ENCODE peak calls at places on chromosomes 1 and 21, in five cellular contexts. C is HEK293T, I is GM12878, P is WTC11, M is HCT116. X is an unnamed sample.

GRCh38 chr1:153478692-153479618 is 18.5 kb upstream of the S100A7 start:
- DNase-seq in I (no peak), M (no peak), P (no peak), C (no peak), X (peak; percentile 16)

GRCh38 chr1:27392778-27393635 is 585 bp downstream of the GPR3 start:
- DNase-seq in M (no peak), I (no peak), C (peak; percentile 27), P (no peak), X (no peak)

GRCh38 chr1:206872139-206872538 is 6.7 kb downstream of the IL20 start:
- DNase-seq in C (no peak), I (no peak), M (no peak), P (no peak), X (no peak)

GRCh38 chr21:42149656-42150457 is 69.1 kb upstream of the ABCG1 start:
- DNase-seq in M (no peak), P (no peak), I (no peak), C (no peak), X (no peak)

GRCh38 chr1:83632906-83633305 is 366.0 kb downstream of the TTLL7 start:
- DNase-seq in I (no peak), P (no peak), C (no peak), M (no peak), X (no peak)

GRCh38 chr21:46005481-46005881 is 23.9 kb downstream of the COL6A1 start:
- DNase-seq in P (no peak), I (no peak), M (no peak), C (no peak), X (no peak)

GRCh38 chr1:22121421-22121911 is 21.4 kb downstream of the WNT4 start:
- DNase-seq in M (no peak), P (no peak), I (no peak), C (no peak), X (no peak)

GRCh38 chr1:24898152-24898908 is 31.7 kb downstream of the RUNX3 start:
- DNase-seq in M (peak; percentile 10), I (no peak), P (peak; percentile 79), C (peak; percentile 76), X (no peak)

GRCh38 chr1:202112864-202113689 is 9.6 kb upstream of the GPR37L1 start:
- DNase-seq in C (no peak), P (no peak), M (no peak), I (no peak), X (no peak)

GRCh38 chr1:14010431-14010830 is 310.4 kb downstream of the PRDM2 start:
- DNase-seq in M (no peak), C (no peak), P (no peak), I (no peak), X (no peak)

GRCh38 chr21:36994501-36995189 is 11.9 kb upstream of the RIPPLY3 start:
- DNase-seq in P (peak; percentile 71), M (no peak), I (no peak), C (no peak), X (no peak)

GRCh38 chr1:64471724-64472276 is 1.9 kb downstream of the CACHD1 start:
- DNase-seq in I (no peak), C (peak; percentile 59), M (no peak), P (no peak), X (no peak)

GRCh38 chr1:182301026-182301436 is 90.6 kb downstream of the GLUL start:
- DNase-seq in P (no peak), C (no peak), I (no peak), M (no peak), X (no peak)

GRCh38 chr1:235952950-235953615 is 86.4 kb upstream of the LYST start:
- DNase-seq in C (no peak), P (no peak), M (no peak), I (peak; percentile 59), X (no peak)

GRCh38 chr21:46229133-46229922 is 754 bp upstream of the LSS start:
- DNase-seq in M (no peak), I (no peak), P (no peak), C (peak; percentile 60), X (peak; percentile 37)

GRCh38 chr1:204350857-204351573 is 8.7 kb downstream of the PLEKHA6 start:
- DNase-seq in C (no peak), M (no peak), P (peak; percentile 94), I (no peak), X (no peak)

GRCh38 chr1:109293026-109293425 is 10.1 kb upstream of the PSRC1 start:
- DNase-seq in C (no peak), P (no peak), I (no peak), M (no peak), X (no peak)

GRCh38 chr21:44694776-44695175 is 2.2 kb upstream of the KRTAP10-12 start:
- DNase-seq in M (no peak), I (no peak), C (no peak), P (no peak), X (no peak)

GRCh38 chr1:84892657-84893618 is at the start of gene LPAR3:
- DNase-seq in M (peak; percentile 71), C (peak; percentile 87), I (no peak), P (peak; percentile 82), X (no peak)

GRCh38 chr21:38293765-38294164 is 37.0 kb downstream of the KCNJ15 start:
- DNase-seq in I (no peak), M (no peak), P (no peak), C (no peak), X (peak; percentile 20)

GRCh38 chr21:45432575-45433255 is 27.8 kb downstream of the COL18A1 start:
- DNase-seq in I (no peak), C (no peak), M (no peak), P (no peak), X (peak; percentile 79)

GRCh38 chr1:24202556-24202955 is 15.5 kb upstream of the IFNLR1 start:
- DNase-seq in P (no peak), C (no peak), M (no peak), I (no peak), X (no peak)

GRCh38 chr1:31785947-31786290 is 21.8 kb upstream of the ADGRB2 start:
- DNase-seq in C (no peak), P (peak; percentile 3), I (no peak), M (no peak), X (no peak)

GRCh38 chr1:225655509-225656258 is 2.8 kb upstream of the ENAH start:
- DNase-seq in M (peak; percentile 88), P (no peak), C (no peak), I (no peak), X (peak; percentile 60)

GRCh38 chr1:232873931-232874330 is 68.7 kb downstream of the MAP10 start:
- DNase-seq in I (no peak), C (no peak), M (no peak), P (no peak), X (no peak)

GRCh38 chr1:59329412-59330053 is 32.6 kb downstream of the FGGY start:
- DNase-seq in C (no peak), M (no peak), I (no peak), P (no peak), X (no peak)

GRCh38 chr1:38006008-38006828 is 904 bp upstream of the FHL3 start:
- DNase-seq in P (no peak), C (no peak), I (no peak), M (no peak), X (no peak)

GRCh38 chr1:153754266-153754665 is 20.9 kb upstream of the SLC27A3 start:
- DNase-seq in P (no peak), M (no peak), C (no peak), I (no peak), X (no peak)

GRCh38 chr1:232443372-232443771 is 186.6 kb downstream of the SIPA1L2 start:
- DNase-seq in P (no peak), C (no peak), M (no peak), I (no peak), X (no peak)

GRCh38 chr1:32200226-32201010 is at the start of gene CCDC28B:
- DNase-seq in C (peak; percentile 75), I (peak; percentile 34), M (no peak), P (peak; percentile 71), X (no peak)

GRCh38 chr1:160618763-160619274 is 28.0 kb downstream of the SLAMF1 start:
- DNase-seq in I (no peak), C (peak; percentile 44), M (peak; percentile 23), P (no peak), X (no peak)

GRCh38 chr1:8541961-8542521 is 224.1 kb downstream of the SLC45A1 start:
- DNase-seq in P (no peak), C (no peak), I (no peak), M (no peak), X (no peak)

GRCh38 chr1:8543965-8544364 is 226.1 kb downstream of the SLC45A1 start:
- DNase-seq in I (no peak), M (no peak), C (no peak), P (no peak), X (no peak)

GRCh38 chr1:8545078-8545477 is 227.2 kb downstream of the SLC45A1 start:
- DNase-seq in M (no peak), P (no peak), C (no peak), I (no peak), X (no peak)

GRCh38 chr1:8547791-8548190 is 229.9 kb downstream of the SLC45A1 start:
- DNase-seq in I (no peak), P (no peak), C (no peak), M (no peak), X (no peak)

GRCh38 chr1:8544644-8545043 is 226.7 kb downstream of the SLC45A1 start:
- DNase-seq in I (no peak), P (no peak), M (no peak), C (no peak), X (no peak)
- TF ChIP-seq SP1 in I (no peak), P (no peak), M (no peak), C (no peak), X (no peak)

GRCh38 chr1:39850606-39851216 is 32.6 kb downstream of the TRIT1 start:
- DNase-seq in I (no peak), P (no peak), C (no peak), M (no peak), X (no peak)
- TF ChIP-seq SP1 in I (no peak), P (no peak), C (no peak), M (no peak), X (no peak)

DNA sequence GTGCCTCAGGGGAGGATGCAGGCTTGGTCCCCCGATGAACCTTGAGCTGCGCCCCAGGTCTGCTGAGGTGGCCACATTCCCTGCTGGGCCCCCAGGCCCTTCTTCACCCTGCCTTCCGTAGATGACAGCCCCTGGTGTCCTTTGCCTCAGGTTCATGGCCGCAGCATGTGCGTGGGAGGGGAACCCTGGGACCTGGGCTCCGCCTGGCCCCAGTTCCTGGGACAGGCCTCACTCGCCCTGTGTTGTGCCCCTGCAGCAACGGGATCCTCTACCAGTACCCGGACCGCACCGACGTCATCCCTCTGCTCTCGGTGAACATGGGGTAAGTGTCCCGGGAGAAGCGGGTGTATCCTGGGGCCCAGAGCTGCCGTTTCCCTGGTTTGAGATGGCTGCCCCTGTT is 5.1 kb upstream of the SLC25A34 start:
- DNase-seq in M (no peak), I (no peak), C (no peak), P (no peak), X (no peak)
- TF ChIP-seq SP1 in M (no peak), I (no peak), C (no peak), P (no peak), X (no peak)

GRCh38 chr1:209198926-209199325 is 384.6 kb upstream of the CAMK1G start:
- DNase-seq in P (no peak), I (no peak), C (no peak), M (no peak), X (no peak)

GRCh38 chr1:209202826-209203439 is 380.6 kb upstream of the CAMK1G start:
- DNase-seq in P (no peak), C (peak; percentile 62), M (peak; percentile 46), I (no peak), X (peak; percentile 46)

GRCh38 chr1:209196140-209196539 is 387.4 kb upstream of the CAMK1G start:
- DNase-seq in P (no peak), C (no peak), M (no peak), I (no peak), X (no peak)

GRCh38 chr1:209199371-209199770 is 384.1 kb upstream of the CAMK1G start:
- DNase-seq in C (no peak), I (no peak), M (no peak), P (no peak), X (no peak)

GRCh38 chr1:209199822-209200221 is 383.7 kb upstream of the CAMK1G start:
- DNase-seq in P (peak; percentile 75), C (no peak), I (no peak), M (no peak), X (no peak)
- TF ChIP-seq SP1 in P (no peak), C (no peak), I (no peak), M (no peak), X (no peak)